ENCODE peak calls at places on chromosomes 2 and 18, in nine cellular contexts. One of them, this sample, is unnamed.
A peak's percentile ranks its signal among the peaks of the same experiment; 100 is the strongest.

GRCh38 chr2:70993689-70993986 is 1.0 kb downstream of the TEX261 start:
- DNase-seq in T follicular helper cell: no peak
- DNase-seq in memory B cell: no peak
- DNase-seq in RWPE1: no peak
- DNase-seq in T1000: no peak
- DNase-seq in stimulated activated CD4-positive, alpha-beta T cell treated with anti-CD3 and anti-CD28 coated beads, Interleukin-2, amount 100 ng/mL, for 48 hours: no peak
- DNase-seq in progenitor cell of endocrine pancreas: no peak
- DNase-seq in T47D: no peak
- DNase-seq in anterior cingulate cortex: no peak
- DNase-seq in this sample: no peak

GRCh38 chr18:45357681-45358470 is 257.4 kb upstream of the SLC14A2 start:
- DNase-seq in T follicular helper cell: no peak
- DNase-seq in memory B cell: no peak
- DNase-seq in RWPE1: no peak
- DNase-seq in T1000: no peak
- DNase-seq in stimulated activated CD4-positive, alpha-beta T cell treated with anti-CD3 and anti-CD28 coated beads, Interleukin-2, amount 100 ng/mL, for 48 hours: no peak
- DNase-seq in progenitor cell of endocrine pancreas: no peak
- DNase-seq in T47D: no peak
- DNase-seq in anterior cingulate cortex: no peak
- DNase-seq in this sample: no peak

GRCh38 chr2:24586955-24587354 is 95.9 kb downstream of the NCOA1 start:
- DNase-seq in T follicular helper cell: no peak
- DNase-seq in memory B cell: peak; percentile 13
- DNase-seq in RWPE1: no peak
- DNase-seq in T1000: no peak
- DNase-seq in stimulated activated CD4-positive, alpha-beta T cell treated with anti-CD3 and anti-CD28 coated beads, Interleukin-2, amount 100 ng/mL, for 48 hours: no peak
- DNase-seq in progenitor cell of endocrine pancreas: no peak
- DNase-seq in T47D: no peak
- DNase-seq in anterior cingulate cortex: no peak
- DNase-seq in this sample: no peak

GRCh38 chr2:27194538-27195354 is 17.1 kb upstream of the ATRAID start:
- DNase-seq in T follicular helper cell: no peak
- DNase-seq in memory B cell: no peak
- DNase-seq in RWPE1: no peak
- DNase-seq in T1000: no peak
- DNase-seq in stimulated activated CD4-positive, alpha-beta T cell treated with anti-CD3 and anti-CD28 coated beads, Interleukin-2, amount 100 ng/mL, for 48 hours: no peak
- DNase-seq in progenitor cell of endocrine pancreas: no peak
- DNase-seq in T47D: peak; percentile 75
- DNase-seq in anterior cingulate cortex: no peak
- DNase-seq in this sample: no peak

GRCh38 chr2:203534486-203535077 is 519 bp downstream of the RAPH1 start:
- DNase-seq in T follicular helper cell: peak; percentile 3
- DNase-seq in memory B cell: no peak
- DNase-seq in RWPE1: peak; percentile 69
- DNase-seq in T1000: peak; percentile 14
- DNase-seq in stimulated activated CD4-positive, alpha-beta T cell treated with anti-CD3 and anti-CD28 coated beads, Interleukin-2, amount 100 ng/mL, for 48 hours: peak; percentile 10
- DNase-seq in progenitor cell of endocrine pancreas: peak; percentile 39
- DNase-seq in T47D: peak; percentile 0
- DNase-seq in anterior cingulate cortex: peak; percentile 40
- DNase-seq in this sample: peak; percentile 37

GRCh38 chr2:203892207-203892606 is 24.6 kb downstream of the CTLA4 start:
- DNase-seq in T follicular helper cell: no peak
- DNase-seq in memory B cell: no peak
- DNase-seq in RWPE1: no peak
- DNase-seq in T1000: no peak
- DNase-seq in stimulated activated CD4-positive, alpha-beta T cell treated with anti-CD3 and anti-CD28 coated beads, Interleukin-2, amount 100 ng/mL, for 48 hours: no peak
- DNase-seq in progenitor cell of endocrine pancreas: no peak
- DNase-seq in T47D: no peak
- DNase-seq in anterior cingulate cortex: no peak
- DNase-seq in this sample: no peak

GRCh38 chr2:140454717-140455116 is 1674.5 kb upstream of the NXPH2 start:
- DNase-seq in T follicular helper cell: no peak
- DNase-seq in memory B cell: no peak
- DNase-seq in RWPE1: peak; percentile 38
- DNase-seq in T1000: no peak
- DNase-seq in stimulated activated CD4-positive, alpha-beta T cell treated with anti-CD3 and anti-CD28 coated beads, Interleukin-2, amount 100 ng/mL, for 48 hours: no peak
- DNase-seq in progenitor cell of endocrine pancreas: no peak
- DNase-seq in T47D: no peak
- DNase-seq in anterior cingulate cortex: no peak
- DNase-seq in this sample: no peak

GRCh38 chr2:69166812-69167468 is 154.0 kb downstream of the ANTXR1 start:
- DNase-seq in T follicular helper cell: no peak
- DNase-seq in memory B cell: no peak
- DNase-seq in RWPE1: no peak
- DNase-seq in T1000: no peak
- DNase-seq in stimulated activated CD4-positive, alpha-beta T cell treated with anti-CD3 and anti-CD28 coated beads, Interleukin-2, amount 100 ng/mL, for 48 hours: no peak
- DNase-seq in progenitor cell of endocrine pancreas: no peak
- DNase-seq in T47D: no peak
- DNase-seq in anterior cingulate cortex: no peak
- DNase-seq in this sample: no peak

GRCh38 chr2:119517433-119517832 is 6.8 kb downstream of the SCTR start:
- DNase-seq in T follicular helper cell: peak; percentile 4
- DNase-seq in memory B cell: no peak
- DNase-seq in RWPE1: peak; percentile 41
- DNase-seq in T1000: no peak
- DNase-seq in stimulated activated CD4-positive, alpha-beta T cell treated with anti-CD3 and anti-CD28 coated beads, Interleukin-2, amount 100 ng/mL, for 48 hours: peak; percentile 35
- DNase-seq in progenitor cell of endocrine pancreas: no peak
- DNase-seq in T47D: peak; percentile 72
- DNase-seq in anterior cingulate cortex: no peak
- DNase-seq in this sample: no peak

GRCh38 chr2:57291209-57291608 is 755.4 kb upstream of the VRK2 start:
- DNase-seq in T follicular helper cell: no peak
- DNase-seq in memory B cell: no peak
- DNase-seq in RWPE1: no peak
- DNase-seq in T1000: no peak
- DNase-seq in stimulated activated CD4-positive, alpha-beta T cell treated with anti-CD3 and anti-CD28 coated beads, Interleukin-2, amount 100 ng/mL, for 48 hours: no peak
- DNase-seq in progenitor cell of endocrine pancreas: no peak
- DNase-seq in T47D: no peak
- DNase-seq in anterior cingulate cortex: no peak
- DNase-seq in this sample: no peak

GRCh38 chr2:176999331-176999730 is 213.3 kb upstream of the HNRNPA3 start:
- DNase-seq in T follicular helper cell: no peak
- DNase-seq in memory B cell: no peak
- DNase-seq in RWPE1: no peak
- DNase-seq in T1000: no peak
- DNase-seq in stimulated activated CD4-positive, alpha-beta T cell treated with anti-CD3 and anti-CD28 coated beads, Interleukin-2, amount 100 ng/mL, for 48 hours: no peak
- DNase-seq in progenitor cell of endocrine pancreas: no peak
- DNase-seq in T47D: no peak
- DNase-seq in anterior cingulate cortex: no peak
- DNase-seq in this sample: no peak

GRCh38 chr18:23324056-23324811 is 128.9 kb upstream of the RIOK3 start:
- DNase-seq in T follicular helper cell: no peak
- DNase-seq in memory B cell: no peak
- DNase-seq in RWPE1: no peak
- DNase-seq in T1000: no peak
- DNase-seq in stimulated activated CD4-positive, alpha-beta T cell treated with anti-CD3 and anti-CD28 coated beads, Interleukin-2, amount 100 ng/mL, for 48 hours: no peak
- DNase-seq in progenitor cell of endocrine pancreas: no peak
- DNase-seq in T47D: peak; percentile 29
- DNase-seq in anterior cingulate cortex: no peak
- DNase-seq in this sample: no peak

GRCh38 chr2:193695367-193695766 is 1500.6 kb upstream of the TMEFF2 start:
- DNase-seq in T follicular helper cell: no peak
- DNase-seq in memory B cell: no peak
- DNase-seq in RWPE1: peak; percentile 8
- DNase-seq in T1000: no peak
- DNase-seq in stimulated activated CD4-positive, alpha-beta T cell treated with anti-CD3 and anti-CD28 coated beads, Interleukin-2, amount 100 ng/mL, for 48 hours: no peak
- DNase-seq in progenitor cell of endocrine pancreas: no peak
- DNase-seq in T47D: peak; percentile 62
- DNase-seq in anterior cingulate cortex: no peak
- DNase-seq in this sample: no peak

GRCh38 chr2:171909261-171909660 is 13.0 kb upstream of the HAT1 start:
- DNase-seq in T follicular helper cell: no peak
- DNase-seq in memory B cell: no peak
- DNase-seq in RWPE1: no peak
- DNase-seq in T1000: no peak
- DNase-seq in stimulated activated CD4-positive, alpha-beta T cell treated with anti-CD3 and anti-CD28 coated beads, Interleukin-2, amount 100 ng/mL, for 48 hours: no peak
- DNase-seq in progenitor cell of endocrine pancreas: no peak
- DNase-seq in T47D: no peak
- DNase-seq in anterior cingulate cortex: no peak
- DNase-seq in this sample: no peak

GRCh38 chr2:14401838-14402237 is 230.7 kb upstream of the LRATD1 start:
- DNase-seq in T follicular helper cell: no peak
- DNase-seq in memory B cell: no peak
- DNase-seq in RWPE1: no peak
- DNase-seq in T1000: no peak
- DNase-seq in stimulated activated CD4-positive, alpha-beta T cell treated with anti-CD3 and anti-CD28 coated beads, Interleukin-2, amount 100 ng/mL, for 48 hours: no peak
- DNase-seq in progenitor cell of endocrine pancreas: peak; percentile 11
- DNase-seq in T47D: no peak
- DNase-seq in anterior cingulate cortex: no peak
- DNase-seq in this sample: no peak

GRCh38 chr2:63791387-63791786 is 50.3 kb upstream of the UGP2 start:
- DNase-seq in T follicular helper cell: no peak
- DNase-seq in memory B cell: no peak
- DNase-seq in RWPE1: no peak
- DNase-seq in T1000: no peak
- DNase-seq in stimulated activated CD4-positive, alpha-beta T cell treated with anti-CD3 and anti-CD28 coated beads, Interleukin-2, amount 100 ng/mL, for 48 hours: no peak
- DNase-seq in progenitor cell of endocrine pancreas: no peak
- DNase-seq in T47D: no peak
- DNase-seq in anterior cingulate cortex: no peak
- DNase-seq in this sample: no peak

This sample was measured in hypothalamus.